ENCODE peak calls at places on chromosome 13, in five cellular contexts. F is putamen; N is activated CD4-positive, CD25-positive, alpha-beta regulatory T cell; H is pancreas; P is NCI-H1092. C is an unnamed sample.

GRCh38 chr13:24182703-24183081 is 22.2 kb downstream of the SPATA13 start:
- DNase-seq in F (no peak), N (no peak), H (peak; percentile 46), P (no peak), C (no peak)

GRCh38 chr13:40508112-40508511 is 158.3 kb downstream of the FOXO1 start:
- DNase-seq in F (no peak), N (no peak), H (no peak), P (no peak), C (no peak)

GRCh38 chr13:113558461-113558860 is 26.1 kb upstream of the TFDP1 start:
- DNase-seq in F (no peak), N (no peak), H (no peak), P (no peak), C (no peak)

GRCh38 chr13:46210362-46211083 is 1.2 kb upstream of the LRRC63 start:
- DNase-seq in F (no peak), N (no peak), H (no peak), P (no peak), C (no peak)

GRCh38 chr13:50999641-51000040 is 90.0 kb downstream of the RNASEH2B start:
- DNase-seq in F (no peak), N (no peak), H (no peak), P (no peak), C (no peak)

GRCh38 chr13:25922373-25922772 is 129.4 kb downstream of the SHISA2 start:
- DNase-seq in F (no peak), N (no peak), H (no peak), P (no peak), C (no peak)

GRCh38 chr13:113047587-113047986 is 58.0 kb upstream of the F7 start:
- DNase-seq in F (no peak), N (no peak), H (no peak), P (no peak), C (no peak)

GRCh38 chr13:36599641-36600040 is 74.2 kb upstream of the SERTM1 start:
- DNase-seq in F (no peak), N (no peak), H (no peak), P (no peak), C (no peak)

GRCh38 chr13:49376121-49376520 is 67.7 kb downstream of the CAB39L start:
- DNase-seq in F (no peak), N (no peak), H (no peak), P (no peak), C (no peak)

GRCh38 chr13:24997367-24997967 is 98.5 kb upstream of the PABPC3 start:
- DNase-seq in F (no peak), N (no peak), H (no peak), P (no peak), C (peak; percentile 76)

GRCh38 chr13:86945596-86945995 is 725.6 kb upstream of the SLITRK5 start:
- DNase-seq in F (no peak), N (no peak), H (no peak), P (no peak), C (no peak)

GRCh38 chr13:44280461-44280860 is 93.2 kb upstream of the SERP2 start:
- DNase-seq in F (no peak), N (no peak), H (no peak), P (no peak), C (no peak)

GRCh38 chr13:37148501-37148900 is 43.0 kb upstream of the CSNK1A1L start:
- DNase-seq in F (no peak), N (no peak), H (no peak), P (no peak), C (no peak)

GRCh38 chr13:27607125-27607524 is 13.2 kb downstream of the LNX2 start:
- DNase-seq in F (no peak), N (no peak), H (no peak), P (no peak), C (no peak)

GRCh38 chr13:69292789-69293425 is 814.7 kb upstream of the ATXN8OS start:
- DNase-seq in F (no peak), N (no peak), H (no peak), P (no peak), C (no peak)

GRCh38 chr13:66995366-66995663 is 234.8 kb downstream of the PCDH9 start:
- DNase-seq in F (no peak), N (no peak), H (no peak), P (no peak), C (no peak)

GRCh38 chr13:23871616-23872220 is 17.5 kb downstream of the MIPEP start:
- DNase-seq in F (no peak), N (no peak), H (no peak), P (no peak), C (no peak)

GRCh38 chr13:52852444-52852843 is 4.0 kb upstream of the PCDH8 start:
- DNase-seq in F (no peak), N (no peak), H (no peak), P (peak; percentile 48), C (no peak)

GRCh38 chr13:45143346-45143751 is 23.0 kb downstream of the GTF2F2 start:
- DNase-seq in F (peak; percentile 47), N (no peak), H (no peak), P (no peak), C (no peak)

GRCh38 chr13:112783946-112784500 is 94.2 kb downstream of the ATP11A start:
- DNase-seq in F (no peak), N (no peak), H (no peak), P (no peak), C (no peak)

GRCh38 chr13:30998548-30999140 is 66.2 kb downstream of the TEX26 start:
- DNase-seq in F (peak; percentile 39), N (no peak), H (no peak), P (peak; percentile 46), C (peak; percentile 15)

GRCh38 chr13:89982406-89983085 is 1364.9 kb upstream of the MIR17HG start:
- DNase-seq in F (no peak), N (no peak), H (no peak), P (no peak), C (no peak)

GRCh38 chr13:110425444-110425780 is 118.3 kb downstream of the COL4A2 start:
- DNase-seq in F (no peak), N (no peak), H (no peak), P (no peak), C (no peak)

GRCh38 chr13:102901615-102902305 is 55.9 kb downstream of the ERCC5 start:
- DNase-seq in F (peak; percentile 19), N (no peak), H (no peak), P (no peak), C (no peak)

GRCh38 chr13:98476106-98476505 is 100.8 kb downstream of the STK24 start:
- DNase-seq in F (no peak), N (no peak), H (peak; percentile 32), P (no peak), C (no peak)

GRCh38 chr13:101736551-101736950 is 284.1 kb downstream of the ITGBL1 start:
- DNase-seq in F (no peak), N (no peak), H (no peak), P (no peak), C (no peak)

GRCh38 chr13:45873491-45874360 is 22.2 kb upstream of the SIAH3 start:
- DNase-seq in F (no peak), N (no peak), H (no peak), P (no peak), C (no peak)